ENCODE peak calls at places on chromosomes 7 and 10, in seven cellular contexts. One of them, this sample, is unnamed.

GRCh38 chr10:107984581-107984980 is 820.1 kb upstream of the SORCS1 start:
- DNase-seq in AG09309: no peak
- DNase-seq in sigmoid colon: no peak
- DNase-seq in epithelial cell of esophagus: no peak
- DNase-seq in HCT116: no peak
- DNase-seq in fibroblast of the aortic adventitia: no peak
- DNase-seq in mucosa of descending colon: no peak
- DNase-seq in this sample: no peak

GRCh38 chr7:150968698-150969482 is 9.2 kb downstream of the KCNH2 start:
- DNase-seq in sigmoid colon: no peak
- DNase-seq in fibroblast of the aortic adventitia: no peak
- DNase-seq in HCT116: no peak
- DNase-seq in epithelial cell of esophagus: no peak
- DNase-seq in AG09309: no peak
- DNase-seq in mucosa of descending colon: peak
- DNase-seq in this sample: no peak

GRCh38 chr7:1668486-1668931 is 1.6 kb upstream of the ELFN1 start:
- DNase-seq in fibroblast of the aortic adventitia: no peak
- DNase-seq in HCT116: no peak
- DNase-seq in AG09309: no peak
- DNase-seq in sigmoid colon: no peak
- DNase-seq in epithelial cell of esophagus: peak
- DNase-seq in mucosa of descending colon: peak
- DNase-seq in this sample: no peak

GRCh38 chr10:22958338-22958737 is 30.5 kb downstream of the ARMC3 start:
- DNase-seq in mucosa of descending colon: no peak
- DNase-seq in fibroblast of the aortic adventitia: no peak
- DNase-seq in AG09309: no peak
- DNase-seq in sigmoid colon: no peak
- DNase-seq in HCT116: no peak
- DNase-seq in epithelial cell of esophagus: peak
- DNase-seq in this sample: no peak

GRCh38 chr10:98474628-98475027 is 27.9 kb upstream of the HPS1 start:
- DNase-seq in mucosa of descending colon: no peak
- DNase-seq in HCT116: no peak
- DNase-seq in epithelial cell of esophagus: no peak
- DNase-seq in fibroblast of the aortic adventitia: no peak
- DNase-seq in AG09309: no peak
- DNase-seq in sigmoid colon: no peak
- DNase-seq in this sample: no peak

GRCh38 chr7:12322287-12322902 is 81.3 kb downstream of the VWDE start:
- DNase-seq in epithelial cell of esophagus: peak
- DNase-seq in mucosa of descending colon: no peak
- DNase-seq in sigmoid colon: no peak
- DNase-seq in fibroblast of the aortic adventitia: peak
- DNase-seq in AG09309: no peak
- DNase-seq in HCT116: peak
- DNase-seq in this sample: no peak

GRCh38 chr10:6409982-6410694 is 169.9 kb downstream of the PRKCQ start:
- DNase-seq in AG09309: no peak
- DNase-seq in fibroblast of the aortic adventitia: peak
- DNase-seq in sigmoid colon: no peak
- DNase-seq in mucosa of descending colon: no peak
- DNase-seq in epithelial cell of esophagus: peak
- DNase-seq in HCT116: no peak
- DNase-seq in this sample: no peak

GRCh38 chr7:70307544-70308106 is 709.4 kb downstream of the AUTS2 start:
- DNase-seq in HCT116: no peak
- DNase-seq in mucosa of descending colon: no peak
- DNase-seq in sigmoid colon: no peak
- DNase-seq in epithelial cell of esophagus: no peak
- DNase-seq in fibroblast of the aortic adventitia: no peak
- DNase-seq in AG09309: no peak
- DNase-seq in this sample: no peak

GRCh38 chr7:37674534-37674933 is 9.0 kb upstream of the GPR141 start:
- DNase-seq in AG09309: no peak
- DNase-seq in epithelial cell of esophagus: no peak
- DNase-seq in HCT116: no peak
- DNase-seq in fibroblast of the aortic adventitia: no peak
- DNase-seq in mucosa of descending colon: no peak
- DNase-seq in sigmoid colon: no peak
- DNase-seq in this sample: no peak

GRCh38 chr10:79184649-79185048 is 115.9 kb downstream of the ZMIZ1 start:
- DNase-seq in mucosa of descending colon: no peak
- DNase-seq in HCT116: no peak
- DNase-seq in AG09309: no peak
- DNase-seq in fibroblast of the aortic adventitia: no peak
- DNase-seq in epithelial cell of esophagus: peak
- DNase-seq in sigmoid colon: no peak
- DNase-seq in this sample: peak

GRCh38 chr7:18352339-18353255 is 143.0 kb upstream of the HDAC9 start:
- DNase-seq in HCT116: peak
- DNase-seq in mucosa of descending colon: no peak
- DNase-seq in fibroblast of the aortic adventitia: peak
- DNase-seq in AG09309: peak
- DNase-seq in epithelial cell of esophagus: peak
- DNase-seq in sigmoid colon: no peak
- DNase-seq in this sample: no peak

GRCh38 chr10:74589226-74589673 is 237.2 kb upstream of the KAT6B start:
- DNase-seq in HCT116: no peak
- DNase-seq in fibroblast of the aortic adventitia: peak
- DNase-seq in mucosa of descending colon: peak
- DNase-seq in epithelial cell of esophagus: peak
- DNase-seq in sigmoid colon: peak
- DNase-seq in AG09309: peak
- DNase-seq in this sample: peak

GRCh38 chr7:26900283-26900682 is 35.9 kb upstream of the SKAP2 start:
- DNase-seq in fibroblast of the aortic adventitia: no peak
- DNase-seq in epithelial cell of esophagus: no peak
- DNase-seq in mucosa of descending colon: no peak
- DNase-seq in sigmoid colon: no peak
- DNase-seq in HCT116: no peak
- DNase-seq in AG09309: no peak
- DNase-seq in this sample: no peak

DNA sequence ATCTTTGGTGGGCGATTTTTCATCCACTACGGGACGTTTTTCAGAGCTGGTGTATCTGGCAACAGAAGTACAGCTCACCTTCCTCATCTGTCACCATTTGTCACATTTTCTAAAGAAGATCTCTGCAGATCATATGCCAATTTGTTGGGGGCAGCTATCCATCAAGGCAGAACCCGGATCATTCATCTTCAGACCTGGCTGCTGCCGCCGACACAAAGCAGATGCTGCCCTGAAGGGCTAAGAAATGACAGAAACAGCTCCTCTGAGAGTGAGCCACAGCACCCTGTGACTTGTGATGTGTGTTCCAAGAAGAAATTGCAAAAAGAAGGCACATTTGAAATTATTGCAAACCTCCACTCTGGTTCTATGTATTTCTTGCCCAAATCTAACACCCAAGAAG is 290.9 kb downstream of the GFRA1 start:
- DNase-seq in epithelial cell of esophagus: no peak
- DNase-seq in mucosa of descending colon: no peak
- DNase-seq in AG09309: no peak
- DNase-seq in HCT116: no peak
- DNase-seq in sigmoid colon: no peak
- DNase-seq in fibroblast of the aortic adventitia: no peak
- DNase-seq in this sample: no peak
- TF ChIP-seq CTCF in epithelial cell of esophagus: no peak
- TF ChIP-seq CTCF in mucosa of descending colon: no peak
- TF ChIP-seq CTCF in AG09309: no peak
- TF ChIP-seq CTCF in HCT116: no peak
- TF ChIP-seq CTCF in sigmoid colon: no peak
- TF ChIP-seq CTCF in fibroblast of the aortic adventitia: no peak
- TF ChIP-seq CTCF in this sample: no peak

GRCh38 chr10:133527779-133528271 is 662 bp downstream of the CYP2E1 start:
- DNase-seq in HCT116: no peak
- DNase-seq in mucosa of descending colon: no peak
- DNase-seq in epithelial cell of esophagus: no peak
- DNase-seq in AG09309: no peak
- DNase-seq in sigmoid colon: no peak
- DNase-seq in fibroblast of the aortic adventitia: no peak
- DNase-seq in this sample: peak
- H3K4me3 ChIP-seq in HCT116: no peak
- H3K4me3 ChIP-seq in mucosa of descending colon: no peak
- H3K4me3 ChIP-seq in epithelial cell of esophagus: no peak
- H3K4me3 ChIP-seq in AG09309: peak
- H3K4me3 ChIP-seq in sigmoid colon: peak
- H3K4me3 ChIP-seq in fibroblast of the aortic adventitia: no peak
- H3K4me3 ChIP-seq in this sample: no peak

GRCh38 chr10:89555688-89556445 is 20.5 kb upstream of the SLC16A12 start:
- DNase-seq in epithelial cell of esophagus: peak
- DNase-seq in HCT116: no peak
- DNase-seq in AG09309: no peak
- DNase-seq in sigmoid colon: no peak
- DNase-seq in fibroblast of the aortic adventitia: peak
- DNase-seq in mucosa of descending colon: no peak
- DNase-seq in this sample: no peak
- TF ChIP-seq CTCF in epithelial cell of esophagus: peak
- TF ChIP-seq CTCF in HCT116: peak
- TF ChIP-seq CTCF in AG09309: peak
- TF ChIP-seq CTCF in sigmoid colon: no peak
- TF ChIP-seq CTCF in fibroblast of the aortic adventitia: peak
- TF ChIP-seq CTCF in mucosa of descending colon: no peak
- TF ChIP-seq CTCF in this sample: peak

DNA sequence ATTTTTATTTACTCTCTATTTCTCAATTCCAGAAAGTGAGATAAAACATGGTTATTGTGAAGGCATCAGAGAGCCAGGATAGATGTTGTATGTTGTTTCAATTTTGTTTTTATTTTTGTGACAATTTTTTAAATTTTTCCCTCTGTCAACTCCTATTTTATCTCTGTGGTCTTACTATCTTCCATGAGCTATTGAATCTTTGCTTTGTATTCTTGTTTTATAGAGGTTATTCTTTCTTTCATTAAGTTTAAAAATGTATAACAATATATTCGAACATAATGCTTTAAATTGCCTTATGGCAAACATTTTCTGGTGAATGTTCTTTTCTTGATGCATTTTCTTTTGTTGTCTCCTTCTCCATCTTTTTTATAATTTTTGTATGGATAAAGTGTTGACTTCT is 78.4 kb downstream of the POU6F2 start:
- DNase-seq in epithelial cell of esophagus: no peak
- DNase-seq in AG09309: no peak
- DNase-seq in sigmoid colon: no peak
- DNase-seq in fibroblast of the aortic adventitia: no peak
- DNase-seq in mucosa of descending colon: no peak
- DNase-seq in HCT116: no peak
- DNase-seq in this sample: no peak
- H3K4me3 ChIP-seq in epithelial cell of esophagus: no peak
- H3K4me3 ChIP-seq in AG09309: no peak
- H3K4me3 ChIP-seq in sigmoid colon: no peak
- H3K4me3 ChIP-seq in fibroblast of the aortic adventitia: no peak
- H3K4me3 ChIP-seq in mucosa of descending colon: no peak
- H3K4me3 ChIP-seq in HCT116: no peak
- H3K4me3 ChIP-seq in this sample: no peak

GRCh38 chr7:22822486-22823141 is at the start of gene TOMM7:
- DNase-seq in mucosa of descending colon: peak
- DNase-seq in epithelial cell of esophagus: peak
- DNase-seq in fibroblast of the aortic adventitia: peak
- DNase-seq in HCT116: peak
- DNase-seq in sigmoid colon: peak
- DNase-seq in AG09309: peak
- DNase-seq in this sample: peak
- TF ChIP-seq CTCF in mucosa of descending colon: no peak
- TF ChIP-seq CTCF in epithelial cell of esophagus: peak
- TF ChIP-seq CTCF in fibroblast of the aortic adventitia: no peak
- TF ChIP-seq CTCF in HCT116: no peak
- TF ChIP-seq CTCF in sigmoid colon: no peak
- TF ChIP-seq CTCF in AG09309: peak
- TF ChIP-seq CTCF in this sample: peak

DNA sequence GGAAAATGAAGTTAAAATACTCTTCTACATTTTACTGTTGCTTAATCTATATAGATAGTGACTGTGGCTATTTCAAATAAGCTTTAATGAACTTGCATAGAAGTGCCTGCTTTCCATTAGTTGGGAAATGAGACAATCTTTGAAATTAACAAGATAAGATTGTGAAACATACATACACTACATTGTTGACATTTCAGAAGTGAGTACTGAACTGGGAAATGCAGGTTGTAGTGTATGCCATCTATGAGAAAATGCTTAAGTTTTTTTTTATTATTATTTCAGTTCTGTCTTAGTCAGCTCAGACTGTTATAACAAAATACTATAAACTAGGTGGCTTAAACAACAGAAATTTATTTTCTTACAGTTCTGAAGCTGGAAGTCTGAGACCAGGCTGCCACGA is 49.6 kb upstream of the CSTF2T start:
- DNase-seq in epithelial cell of esophagus: no peak
- DNase-seq in mucosa of descending colon: no peak
- DNase-seq in AG09309: no peak
- DNase-seq in sigmoid colon: no peak
- DNase-seq in fibroblast of the aortic adventitia: peak
- DNase-seq in HCT116: no peak
- DNase-seq in this sample: no peak
- H3K4me3 ChIP-seq in epithelial cell of esophagus: no peak
- H3K4me3 ChIP-seq in mucosa of descending colon: no peak
- H3K4me3 ChIP-seq in AG09309: no peak
- H3K4me3 ChIP-seq in sigmoid colon: no peak
- H3K4me3 ChIP-seq in fibroblast of the aortic adventitia: no peak
- H3K4me3 ChIP-seq in HCT116: no peak
- H3K4me3 ChIP-seq in this sample: no peak

DNA sequence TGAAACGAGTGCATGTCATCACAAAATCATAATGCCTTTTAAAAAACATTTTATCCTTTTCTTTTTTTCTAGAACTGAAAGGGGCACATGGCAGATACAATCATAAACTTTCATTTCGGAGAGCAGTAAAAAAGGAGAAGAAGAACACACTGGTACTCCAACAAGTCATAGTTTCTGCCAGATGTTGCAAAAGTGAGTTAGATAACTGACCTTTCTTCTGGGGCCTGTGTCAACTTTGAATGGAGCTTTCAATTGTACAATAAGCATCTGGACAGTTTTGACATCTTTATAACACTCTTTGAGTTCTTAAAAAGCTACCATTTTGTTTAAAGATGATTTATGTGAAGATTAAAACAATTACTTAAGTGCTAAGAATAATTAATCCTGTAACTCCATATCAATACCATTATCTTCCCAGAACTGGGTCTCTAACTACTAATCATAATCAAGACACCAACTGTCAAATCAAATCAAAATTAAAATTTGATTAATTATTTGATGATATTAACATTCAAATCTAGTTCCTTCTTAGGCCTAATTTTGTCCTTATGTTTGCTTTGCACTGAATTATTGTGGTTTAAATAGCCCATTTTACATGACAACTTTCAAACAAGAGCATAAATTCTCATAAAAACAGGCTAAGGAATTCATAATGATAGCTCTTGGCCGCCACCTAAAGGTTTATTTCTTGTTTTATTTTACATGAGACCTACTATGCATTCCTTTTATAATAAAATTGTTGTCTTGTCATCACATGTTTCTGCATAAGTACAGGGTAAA is 19.5 kb upstream of the ITGB8 start:
- DNase-seq in AG09309: no peak
- DNase-seq in HCT116: peak
- DNase-seq in fibroblast of the aortic adventitia: peak
- DNase-seq in sigmoid colon: no peak
- DNase-seq in epithelial cell of esophagus: peak
- DNase-seq in mucosa of descending colon: no peak
- DNase-seq in this sample: no peak
- TF ChIP-seq CTCF in AG09309: peak
- TF ChIP-seq CTCF in HCT116: peak
- TF ChIP-seq CTCF in fibroblast of the aortic adventitia: peak
- TF ChIP-seq CTCF in sigmoid colon: peak
- TF ChIP-seq CTCF in epithelial cell of esophagus: peak
- TF ChIP-seq CTCF in mucosa of descending colon: no peak
- TF ChIP-seq CTCF in this sample: peak

This sample was measured in kidney.